ENCODE peak calls at places on chromosomes 13 and 19, in seven cellular contexts. R, E, P, O, A, C and X are unnamed samples.

GRCh38 chr13:86960876-86961275 is 710.3 kb upstream of the SLITRK5 start:
- ATAC-seq in P (no peak), A (no peak), C (no peak), R (no peak), O (no peak), E (no peak), X (no peak)

GRCh38 chr13:21040120-21040834 is 21.1 kb downstream of the LATS2 start:
- ATAC-seq in C (no peak), O (no peak), P (no peak), R (no peak), A (no peak), E (no peak), X (no peak)

GRCh38 chr13:113609616-113610015 is 25.1 kb downstream of the TFDP1 start:
- ATAC-seq in O (no peak), A (no peak), P (no peak), E (no peak), C (no peak), R (no peak), X (no peak)

GRCh38 chr13:32902898-32903297 is 113.3 kb upstream of the KL start:
- ATAC-seq in O (no peak), R (no peak), A (no peak), E (no peak), C (no peak), P (no peak), X (peak)

GRCh38 chr19:12574036-12574435 is 22.8 kb upstream of the ZNF564 start:
- ATAC-seq in P (no peak), R (peak), C (no peak), A (no peak), O (no peak), E (no peak), X (peak)

GRCh38 chr19:812819-813358 is 8.9 kb downstream of the PLPPR3 start:
- ATAC-seq in R (no peak), E (no peak), O (no peak), C (peak), P (peak), A (peak), X (no peak)

GRCh38 chr13:43042410-43042921 is 19.1 kb downstream of the DNAJC15 start:
- ATAC-seq in C (peak), E (no peak), O (no peak), A (peak), R (peak), P (peak), X (no peak)

GRCh38 chr19:46863818-46864629 is 3.2 kb downstream of the ARHGAP35 start:
- ATAC-seq in A (no peak), E (no peak), C (no peak), R (no peak), O (no peak), P (no peak), X (no peak)

GRCh38 chr13:110329798-110330461 is 22.8 kb downstream of the COL4A2 start:
- ATAC-seq in O (no peak), E (no peak), R (no peak), P (no peak), A (no peak), C (no peak), X (no peak)

GRCh38 chr13:101709952-101710351 is 257.5 kb downstream of the ITGBL1 start:
- ATAC-seq in A (no peak), C (no peak), O (no peak), E (no peak), R (no peak), P (no peak), X (no peak)

GRCh38 chr13:35784286-35784951 is 307.9 kb upstream of the MAB21L1 start:
- ATAC-seq in R (no peak), A (no peak), P (no peak), O (no peak), C (no peak), E (no peak), X (no peak)

GRCh38 chr19:16098416-16098768 is 13.3 kb upstream of the RAB8A start:
- ATAC-seq in A (no peak), C (no peak), R (no peak), E (no peak), O (no peak), P (no peak), X (no peak)

GRCh38 chr13:29934531-29935308 is 84.3 kb upstream of the UBL3 start:
- ATAC-seq in P (no peak), C (peak), A (peak), R (peak), E (no peak), O (no peak), X (peak)

GRCh38 chr19:46345157-46345556 is 1.7 kb upstream of the PPP5C start:
- ATAC-seq in E (no peak), A (no peak), O (no peak), R (no peak), C (no peak), P (no peak), X (no peak)

GRCh38 chr13:28320209-28320608 is 174.7 kb downstream of the FLT1 start:
- ATAC-seq in E (no peak), O (no peak), C (no peak), R (no peak), P (no peak), A (no peak), X (no peak)

GRCh38 chr13:33636955-33637670 is 180.8 kb upstream of the RFC3 start:
- ATAC-seq in A (peak), O (no peak), C (peak), P (peak), E (no peak), R (peak), X (no peak)

GRCh38 chr13:20939662-20940061 is 37.1 kb upstream of the XPO4 start:
- ATAC-seq in R (no peak), P (no peak), C (no peak), A (no peak), E (no peak), O (no peak), X (no peak)

GRCh38 chr19:47000373-47000772 is 19.3 kb upstream of the NPAS1 start:
- ATAC-seq in R (no peak), E (no peak), C (no peak), A (no peak), O (no peak), P (no peak), X (no peak)

GRCh38 chr13:98280176-98280510 is 103.1 kb upstream of the RNF113B start:
- ATAC-seq in R (no peak), C (no peak), P (no peak), O (no peak), A (no peak), E (no peak), X (no peak)

GRCh38 chr19:49896863-49897621 is at the start of gene IL4I1:
- ATAC-seq in C (peak), P (peak), A (peak), R (peak), E (peak), O (no peak), X (peak)

GRCh38 chr13:66995366-66995663 is 234.8 kb downstream of the PCDH9 start:
- ATAC-seq in C (no peak), A (no peak), P (no peak), O (no peak), R (no peak), E (no peak), X (no peak)

GRCh38 chr13:100484708-100485107 is 103.9 kb downstream of the GGACT start:
- ATAC-seq in C (no peak), E (no peak), O (no peak), P (no peak), R (no peak), A (no peak), X (no peak)

GRCh38 chr19:55674841-55675660 is at the start of gene EPN1:
- ATAC-seq in O (peak), E (peak), A (peak), P (peak), C (peak), R (peak), X (peak)

GRCh38 chr13:113946409-113947181 is 27.3 kb downstream of the C13orf46 start:
- ATAC-seq in A (no peak), O (peak), C (no peak), P (no peak), R (no peak), E (no peak), X (no peak)

GRCh38 chr19:34367424-34367957 is 2.5 kb downstream of the GPI start:
- ATAC-seq in E (no peak), O (no peak), A (no peak), R (no peak), P (no peak), C (no peak), X (no peak)

GRCh38 chr19:42233106-42233505 is 9.3 kb downstream of the GSK3A start:
- ATAC-seq in P (no peak), O (no peak), E (no peak), R (no peak), C (no peak), A (no peak), X (no peak)